ENCODE peak calls at places on chromosomes 1 and 21, in five cellular contexts. B, U, I, W and M are unnamed samples.

GRCh38 chr1:178361847-178362246 is 134.9 kb downstream of the CLEC20A start:
- DNase-seq in B (no peak), U (no peak), I (no peak), W (no peak), M (no peak)

GRCh38 chr1:239262538-239262937 is 123.8 kb upstream of the CHRM3 start:
- DNase-seq in B (no peak), U (peak; percentile 4), I (no peak), W (no peak), M (no peak)

GRCh38 chr1:247647864-247648263 is 31.7 kb downstream of the OR13G1 start:
- DNase-seq in B (peak; percentile 15), U (no peak), I (no peak), W (no peak), M (no peak)

GRCh38 chr1:42282024-42282579 is 52.9 kb downstream of the FOXJ3 start:
- DNase-seq in B (peak; percentile 15), U (no peak), I (no peak), W (no peak), M (peak; percentile 71)

GRCh38 chr1:243642936-243643335 is 207.1 kb downstream of the AKT3 start:
- DNase-seq in B (peak; percentile 60), U (no peak), I (no peak), W (no peak), M (peak; percentile 13)

GRCh38 chr1:94332952-94333351 is 85.2 kb upstream of the ABCD3 start:
- DNase-seq in B (peak; percentile 45), U (no peak), I (no peak), W (no peak), M (no peak)

GRCh38 chr1:195608883-195609282 is 999.4 kb downstream of the KCNT2 start:
- DNase-seq in B (no peak), U (no peak), I (no peak), W (no peak), M (no peak)

GRCh38 chr1:31707711-31708110 is 3.9 kb upstream of the COL16A1 start:
- DNase-seq in B (peak; percentile 67), U (no peak), I (no peak), W (no peak), M (no peak)

GRCh38 chr1:27445177-27445936 is 44.6 kb downstream of the WASF2 start:
- DNase-seq in B (no peak), U (no peak), I (no peak), W (no peak), M (no peak)

GRCh38 chr1:198486903-198487302 is 53.6 kb downstream of the ATP6V1G3 start:
- DNase-seq in B (no peak), U (no peak), I (no peak), W (no peak), M (no peak)

GRCh38 chr1:12001996-12002493 is 17.3 kb upstream of the MIIP start:
- DNase-seq in B (peak; percentile 17), U (no peak), I (no peak), W (no peak), M (no peak)

GRCh38 chr1:56450004-56450666 is 129.2 kb downstream of the PLPP3 start:
- DNase-seq in B (no peak), U (no peak), I (no peak), W (no peak), M (no peak)

GRCh38 chr1:231951399-231951798 is 324.8 kb downstream of the DISC1 start:
- DNase-seq in B (peak; percentile 80), U (no peak), I (no peak), W (no peak), M (no peak)

GRCh38 chr1:156860113-156860638 is 489 bp upstream of the NTRK1 start:
- DNase-seq in B (peak; percentile 44), U (peak; percentile 66), I (no peak), W (no peak), M (no peak)

GRCh38 chr1:168717906-168718891 is 10.8 kb downstream of the DPT start:
- DNase-seq in B (no peak), U (peak; percentile 28), I (no peak), W (no peak), M (no peak)

GRCh38 chr1:236913371-236914037 is 90.7 kb downstream of the MT1HL1 start:
- DNase-seq in B (peak; percentile 32), U (no peak), I (no peak), W (no peak), M (no peak)

GRCh38 chr21:37366488-37367300 is at the start of gene DYRK1A:
- DNase-seq in B (peak; percentile 100), U (peak; percentile 99), I (peak; percentile 99), W (peak; percentile 98), M (peak; percentile 96)
- TF ChIP-seq CTCF in B (no peak), U (no peak), I (no peak), W (no peak), M (no peak)

DNA sequence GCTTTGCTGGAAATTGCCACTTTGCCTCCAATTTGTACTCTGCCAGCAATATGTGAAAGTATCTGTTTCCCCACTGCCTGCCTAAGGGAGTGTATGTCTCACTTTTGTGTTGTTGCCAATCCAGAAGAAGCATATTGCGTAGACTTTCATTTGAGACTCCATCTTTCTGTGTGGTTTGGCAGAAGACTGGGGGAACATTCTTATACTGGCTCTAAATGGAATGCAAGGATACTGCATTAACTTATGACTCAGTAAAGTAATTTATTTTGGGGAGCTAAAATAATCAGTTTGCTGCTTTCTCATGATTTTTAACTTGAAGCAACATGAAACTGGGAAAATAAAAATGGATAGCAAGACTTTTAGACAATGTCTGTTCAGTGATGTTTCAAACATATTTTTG is 107.7 kb upstream of the TMPRSS2 start:
- DNase-seq in B (peak; percentile 97), U (no peak), I (no peak), W (no peak), M (peak; percentile 100)
- H3K4me3 ChIP-seq in B (no peak overlapping the region), U (no peak overlapping the region), I (no peak overlapping the region), W (no peak overlapping the region), M (no peak overlapping the region)

DNA sequence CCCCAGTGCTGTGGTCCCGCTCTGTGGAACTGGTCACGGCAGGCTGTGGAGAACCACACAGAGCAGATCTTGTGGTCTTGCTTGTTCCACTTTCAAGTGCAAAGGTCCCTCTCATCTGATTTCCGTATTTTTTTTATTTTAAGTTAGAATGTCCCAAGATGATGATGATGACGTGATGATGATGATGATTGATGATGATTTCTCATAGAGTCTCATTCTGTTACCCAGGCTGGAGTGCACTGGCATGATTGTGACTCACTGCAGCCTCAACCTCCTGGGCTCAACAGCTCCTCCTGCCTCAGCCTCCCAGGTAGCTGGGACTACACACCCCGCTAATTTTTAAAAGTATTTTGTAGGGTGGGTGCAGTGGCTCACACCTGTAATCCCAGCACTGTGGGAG is 12.2 kb downstream of the EVA1C start:
- DNase-seq in B (peak; percentile 16), U (no peak), I (no peak), W (no peak), M (no peak)
- TF ChIP-seq CTCF in B (no peak), U (no peak), I (no peak), W (no peak), M (no peak)

GRCh38 chr1:213982515-213982813 is 5.3 kb upstream of the PROX1 start:
- DNase-seq in B (no peak), U (no peak), I (no peak), W (no peak), M (no peak)
- H3K4me3 ChIP-seq in B (no peak overlapping the region), U (peak overlapping the region; percentile 33), I (peak overlapping the region; percentile 75), W (peak overlapping the region; percentile 47), M (no peak overlapping the region)

GRCh38 chr1:161357073-161357472 is 10.6 kb downstream of the CFAP126 start:
- DNase-seq in B (no peak), U (no peak), I (no peak), W (no peak), M (no peak)
- TF ChIP-seq CTCF in B (no peak), U (no peak), I (no peak), W (no peak), M (no peak)

GRCh38 chr1:164443836-164444235 is 115.1 kb upstream of the PBX1 start:
- DNase-seq in B (no peak), U (no peak), I (no peak), W (no peak), M (no peak)
- H3K4me3 ChIP-seq in B (no peak overlapping the region), U (no peak overlapping the region), I (no peak overlapping the region), W (no peak overlapping the region), M (no peak overlapping the region)